ENCODE peak calls at places on chromosomes 13 and 19, in six cellular contexts. F is testis, D is adrenal gland, V is esophagus muscularis mucosa, P is breast epithelium, N is A549. R is an unnamed sample.

GRCh38 chr19:4115818-4116385 is 8.0 kb downstream of the MAP2K2 start:
- DNase-seq in F (no peak), D (no peak), V (no peak), P (no peak), N (no peak), R (no peak)

GRCh38 chr19:6711605-6712004 is 8.8 kb downstream of the C3 start:
- DNase-seq in F (no peak), D (no peak), V (no peak), P (no peak), N (no peak), R (no peak)

GRCh38 chr13:93847162-93847561 is 620.6 kb downstream of the GPC6 start:
- DNase-seq in F (no peak), D (no peak), V (no peak), P (no peak), N (peak; percentile 1), R (no peak)

GRCh38 chr13:57409121-57409520 is 222.4 kb upstream of the PCDH17 start:
- DNase-seq in F (no peak), D (no peak), V (no peak), P (no peak), N (no peak), R (no peak)

GRCh38 chr13:50012396-50013169 is 2.7 kb upstream of the KCNRG start:
- DNase-seq in F (no peak), D (no peak), V (no peak), P (no peak), N (no peak), R (no peak)

GRCh38 chr13:112899618-112900600 is 69.1 kb upstream of the MCF2L start:
- DNase-seq in F (no peak), D (no peak), V (no peak), P (no peak), N (no peak), R (no peak)

GRCh38 chr13:43095771-43096719 is 72.7 kb downstream of the DNAJC15 start:
- DNase-seq in F (no peak), D (no peak), V (no peak), P (no peak), N (no peak), R (no peak)

GRCh38 chr19:4059931-4060620 is 6.6 kb downstream of the ZBTB7A start:
- DNase-seq in F (peak; percentile 60), D (no peak), V (no peak), P (no peak), N (no peak), R (no peak)

GRCh38 chr19:12365094-12365371 is 450 bp downstream of the ZNF442 start:
- DNase-seq in F (peak; percentile 24), D (peak; percentile 62), V (no peak), P (peak; percentile 28), N (no peak), R (no peak)

GRCh38 chr13:96621634-96622033 is 372.6 kb downstream of the OXGR1 start:
- DNase-seq in F (no peak), D (no peak), V (no peak), P (no peak), N (no peak), R (no peak)

GRCh38 chr19:5578094-5578846 is 10.5 kb upstream of the TINCR start:
- DNase-seq in F (peak; percentile 82), D (peak; percentile 78), V (no peak), P (peak; percentile 24), N (peak; percentile 57), R (peak; percentile 61)

GRCh38 chr19:34336781-34337271 is 28.2 kb upstream of the GPI start:
- DNase-seq in F (peak; percentile 31), D (no peak), V (no peak), P (no peak), N (peak; percentile 46), R (peak; percentile 38)

GRCh38 chr13:31073859-31074718 is 87.6 kb downstream of the HSPH1 start:
- DNase-seq in F (no peak), D (no peak), V (no peak), P (peak; percentile 17), N (no peak), R (no peak)

GRCh38 chr19:34265221-34265650 is 10.9 kb downstream of the GARRE1 start:
- DNase-seq in F (no peak), D (no peak), V (no peak), P (peak; percentile 85), N (no peak), R (peak; percentile 52)

GRCh38 chr13:102830646-102831045 is 15.2 kb upstream of the ERCC5 start:
- DNase-seq in F (no peak), D (peak; percentile 71), V (no peak), P (no peak), N (no peak), R (no peak)

GRCh38 chr13:63680704-63681103 is 2265.1 kb upstream of the PCDH20 start:
- DNase-seq in F (no peak), D (no peak), V (no peak), P (no peak), N (no peak), R (no peak)

GRCh38 chr13:72983085-72983768 is 75.6 kb upstream of the KLF5 start:
- DNase-seq in F (no peak), D (peak; percentile 66), V (no peak), P (no peak), N (no peak), R (peak; percentile 63)

GRCh38 chr13:77353980-77354379 is 27.1 kb upstream of the MYCBP2 start:
- DNase-seq in F (no peak), D (no peak), V (no peak), P (no peak), N (no peak), R (no peak)

GRCh38 chr13:35165205-35165604 is 223.1 kb downstream of the NBEA start:
- DNase-seq in F (no peak), D (no peak), V (no peak), P (no peak), N (no peak), R (no peak)

GRCh38 chr13:23828866-23829265 is 60.3 kb downstream of the MIPEP start:
- DNase-seq in F (no peak), D (no peak), V (no peak), P (no peak), N (no peak), R (no peak)

GRCh38 chr19:33426621-33427475 is 53.3 kb downstream of the CEBPG start:
- DNase-seq in F (no peak), D (no peak), V (no peak), P (no peak), N (no peak), R (no peak)

GRCh38 chr13:102696465-102696864 is 1.6 kb upstream of the METTL21C start:
- DNase-seq in F (no peak), D (no peak), V (no peak), P (no peak), N (no peak), R (no peak)

GRCh38 chr13:34247596-34247995 is 429.6 kb downstream of the RFC3 start:
- DNase-seq in F (no peak), D (no peak), V (no peak), P (no peak), N (no peak), R (no peak)

GRCh38 chr13:37656247-37656940 is 57.8 kb upstream of the POSTN start:
- DNase-seq in F (no peak), D (no peak), V (no peak), P (no peak), N (peak; percentile 15), R (no peak)

GRCh38 chr13:41596190-41596589 is 138.8 kb downstream of the RGCC start:
- DNase-seq in F (no peak), D (no peak), V (no peak), P (no peak), N (no peak), R (no peak)

GRCh38 chr19:3573162-3573857 is 566 bp downstream of the HMG20B start:
- DNase-seq in F (no peak), D (no peak), V (no peak), P (no peak), N (no peak), R (peak; percentile 27)

GRCh38 chr19:7500811-7501450 is 12.1 kb upstream of the PEX11G start:
- DNase-seq in F (peak; percentile 89), D (peak; percentile 90), V (no peak), P (no peak), N (peak; percentile 65), R (no peak)

GRCh38 chr19:45478454-45479238 is 10.8 kb downstream of the FOSB start:
- DNase-seq in F (peak; percentile 91), D (peak; percentile 95), V (peak; percentile 96), P (peak; percentile 86), N (peak; percentile 89), R (peak; percentile 86)
- TF ChIP-seq POLR2A in F (no peak), D (peak; percentile 25), V (no peak), P (no peak), N (no peak), R (peak; percentile 55)

DNA sequence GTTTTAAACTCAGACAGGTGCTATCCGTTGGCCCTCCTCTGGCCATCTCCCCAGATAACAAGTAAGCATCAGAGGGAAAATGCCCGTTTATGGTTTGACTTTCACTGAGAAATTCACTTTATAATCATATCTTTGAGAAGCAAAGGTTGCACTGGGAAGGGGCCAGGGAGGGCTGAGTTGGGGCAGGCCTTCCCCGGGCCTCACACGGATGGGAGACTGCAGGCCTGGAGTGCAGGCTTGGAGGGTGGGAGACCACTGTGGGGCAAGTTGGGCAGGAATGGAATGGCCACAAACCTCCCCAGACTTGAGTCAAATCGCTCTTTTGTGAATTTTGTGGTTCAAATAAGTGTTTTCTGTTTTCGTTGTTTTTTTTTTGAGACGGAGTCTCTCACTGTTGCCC is 451.7 kb downstream of the TSHZ3 start:
- DNase-seq in F (no peak), D (no peak), V (no peak), P (no peak), N (no peak), R (no peak)
- H3K27ac ChIP-seq in F (no peak overlapping the region), D (no peak overlapping the region), V (no peak overlapping the region), P (no peak overlapping the region), N (no peak overlapping the region), R (no peak overlapping the region)

DNA sequence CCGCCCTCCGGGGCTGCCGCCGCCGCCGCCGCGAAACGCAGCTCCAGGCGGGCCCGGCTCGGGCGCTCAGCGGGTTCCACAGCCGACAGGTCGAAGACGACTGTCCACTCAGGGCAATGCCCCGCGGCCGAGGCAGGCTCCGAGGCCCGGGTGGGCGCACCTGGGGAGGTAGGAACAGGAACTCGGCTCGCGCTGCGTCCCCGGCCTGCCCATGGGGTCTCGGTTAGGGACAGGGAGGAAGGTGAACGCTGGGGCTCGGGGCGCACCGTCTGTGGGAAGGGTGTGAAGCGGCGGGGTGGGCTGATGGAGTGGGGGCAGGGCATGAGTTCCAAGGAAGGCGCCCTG is 26.8 kb downstream of the CERS1 start:
- DNase-seq in F (no peak), D (no peak), V (no peak), P (no peak), N (no peak), R (no peak)
- TF ChIP-seq POLR2A in F (no peak), D (no peak), V (no peak), P (no peak), N (no peak), R (no peak)

DNA sequence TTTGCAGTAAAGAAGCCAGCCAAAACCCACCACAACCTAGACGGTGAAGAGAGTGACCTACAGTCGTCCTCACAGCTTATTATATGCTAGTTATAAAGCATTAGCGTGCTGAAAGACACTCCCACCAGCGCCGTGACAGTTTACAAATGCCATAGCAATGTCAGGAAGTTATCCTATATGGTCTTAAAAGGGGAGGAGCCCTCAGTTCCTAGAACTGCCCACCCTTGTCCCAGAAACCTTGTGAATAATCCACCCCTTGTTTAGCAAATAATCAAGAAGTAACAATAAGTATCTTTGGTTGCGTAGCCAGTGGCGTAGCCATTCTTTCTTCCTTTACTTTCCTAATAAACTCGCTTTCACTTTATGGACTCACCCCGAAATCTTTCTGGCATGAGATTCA is 227.9 kb upstream of the ARGLU1 start:
- DNase-seq in F (no peak), D (no peak), V (no peak), P (no peak), N (no peak), R (no peak)
- H3K27ac ChIP-seq in F (no peak overlapping the region), D (no peak overlapping the region), V (no peak overlapping the region), P (no peak overlapping the region), N (no peak overlapping the region), R (no peak overlapping the region)

R was measured in thyroid gland.